ENCODE peak calls at places on chromosomes 4 and X, in eight cellular contexts. Y is fibroblast of lung, R is stomach, E is body of pancreas, U is cardiac muscle cell, Z is Peyer's patch, J is ovary, K is pancreas. I is an unnamed sample.

GRCh38 chr4:162497564-162498167 is 333.9 kb upstream of the FSTL5 start:
- DNase-seq in Y (peak; percentile 29), R (no peak), E (peak; percentile 26), U (peak; percentile 65), Z (no peak), J (no peak), K (no peak), I (peak; percentile 4)

GRCh38 chr4:118981839-118982381 is 93.3 kb downstream of the SYNPO2 start:
- DNase-seq in Y (peak; percentile 96), R (peak; percentile 61), E (peak; percentile 75), U (peak; percentile 92), Z (peak; percentile 80), J (peak; percentile 69), K (peak; percentile 58), I (peak; percentile 74)

GRCh38 chr4:158161561-158162354 is 11.1 kb downstream of the GASK1B start:
- DNase-seq in Y (peak; percentile 98), R (no peak), E (peak; percentile 58), U (peak; percentile 96), Z (no peak), J (no peak), K (no peak), I (no peak)

GRCh38 chrX:56468441-56468840 is 95.0 kb upstream of the UBQLN2 start:
- DNase-seq in Y (no peak), R (no peak), E (no peak), U (no peak), Z (no peak), J (no peak), K (no peak), I (peak; percentile 61)

GRCh38 chr4:55117511-55117910 is 7.9 kb downstream of the KDR start:
- DNase-seq in Y (peak; percentile 17), R (no peak), E (no peak), U (peak; percentile 36), Z (no peak), J (no peak), K (no peak), I (no peak)

GRCh38 chr4:80918004-80918403 is 112.5 kb upstream of the BMP3 start:
- DNase-seq in Y (peak; percentile 3), R (no peak), E (no peak), U (peak; percentile 45), Z (no peak), J (no peak), K (no peak), I (no peak)

GRCh38 chr4:76640252-76640925 is 205.4 kb downstream of the SHROOM3 start:
- DNase-seq in Y (no peak), R (peak; percentile 75), E (peak; percentile 37), U (no peak), Z (no peak), J (no peak), K (no peak), I (peak; percentile 59)

GRCh38 chr4:74631988-74632387 is 162.3 kb downstream of the BTC start:
- DNase-seq in Y (no peak), R (no peak), E (no peak), U (no peak), Z (no peak), J (no peak), K (no peak), I (no peak)

GRCh38 chrX:8960809-8961413 is 73.0 kb downstream of the FAM9B start:
- DNase-seq in Y (peak; percentile 43), R (no peak), E (peak; percentile 2), U (peak; percentile 9), Z (no peak), J (no peak), K (no peak), I (no peak)

GRCh38 chrX:24498181-24498580 is 33.1 kb downstream of the PDK3 start:
- DNase-seq in Y (peak; percentile 7), R (no peak), E (peak; percentile 31), U (peak; percentile 30), Z (peak; percentile 54), J (no peak), K (no peak), I (no peak)

GRCh38 chr4:185054876-185055275 is 36.6 kb downstream of the HELT start:
- DNase-seq in Y (no peak), R (no peak), E (no peak), U (no peak), Z (no peak), J (no peak), K (no peak), I (no peak)

GRCh38 chrX:119238557-119238956 is 2.5 kb downstream of the PGRMC1 start:
- DNase-seq in Y (peak; percentile 31), R (no peak), E (no peak), U (peak; percentile 3), Z (no peak), J (no peak), K (no peak), I (no peak)

GRCh38 chrX:11196476-11196875 is 85.3 kb downstream of the HCCS start:
- DNase-seq in Y (peak; percentile 4), R (no peak), E (no peak), U (no peak), Z (no peak), J (no peak), K (no peak), I (no peak)

GRCh38 chr4:84965558-84966381 is 720 bp downstream of the WDFY3 start:
- DNase-seq in Y (peak; percentile 47), R (peak; percentile 40), E (peak; percentile 40), U (peak; percentile 42), Z (peak; percentile 47), J (peak; percentile 47), K (peak; percentile 55), I (peak; percentile 72)

GRCh38 chrX:40908857-40909475 is 173.6 kb upstream of the MED14 start:
- DNase-seq in Y (peak; percentile 86), R (no peak), E (no peak), U (peak; percentile 48), Z (no peak), J (no peak), K (no peak), I (no peak)

GRCh38 chrX:13283512-13283911 is 36.3 kb downstream of the ATXN3L start:
- DNase-seq in Y (peak; percentile 40), R (no peak), E (no peak), U (peak; percentile 26), Z (no peak), J (no peak), K (no peak), I (no peak)

GRCh38 chrX:130172127-130172834 is 519 bp downstream of the RAB33A start:
- DNase-seq in Y (no peak), R (no peak), E (no peak), U (no peak), Z (no peak), J (no peak), K (no peak), I (no peak)

GRCh38 chrX:107710617-107711391 is 64.8 kb downstream of the TSC22D3 start:
- DNase-seq in Y (peak; percentile 93), R (no peak), E (peak; percentile 85), U (peak; percentile 95), Z (peak; percentile 80), J (no peak), K (peak; percentile 52), I (no peak)

GRCh38 chr4:148094149-148094548 is 348.1 kb downstream of the NR3C2 start:
- DNase-seq in Y (no peak), R (no peak), E (no peak), U (no peak), Z (no peak), J (no peak), K (no peak), I (no peak)

GRCh38 chr4:54090404-54090803 is 9.6 kb upstream of the GSX2 start:
- DNase-seq in Y (no peak), R (no peak), E (no peak), U (no peak), Z (no peak), J (no peak), K (no peak), I (no peak)

GRCh38 chr4:54091637-54092404 is 8.1 kb upstream of the GSX2 start:
- DNase-seq in Y (peak; percentile 62), R (peak; percentile 73), E (peak; percentile 61), U (peak; percentile 77), Z (peak; percentile 93), J (peak; percentile 80), K (peak; percentile 68), I (peak; percentile 77)

GRCh38 chr4:54089875-54090274 is 10.1 kb upstream of the GSX2 start:
- DNase-seq in Y (no peak), R (no peak), E (no peak), U (no peak), Z (no peak), J (no peak), K (no peak), I (no peak)

GRCh38 chr4:54092405-54092759 is 7.6 kb upstream of the GSX2 start:
- DNase-seq in Y (no peak), R (no peak), E (no peak), U (no peak), Z (no peak), J (no peak), K (no peak), I (no peak)

GRCh38 chr4:54090804-54091623 is 8.9 kb upstream of the GSX2 start:
- DNase-seq in Y (peak; percentile 39), R (peak; percentile 51), E (peak; percentile 33), U (peak; percentile 37), Z (no peak), J (peak; percentile 37), K (peak; percentile 55), I (peak; percentile 76)
- H3K27me3 ChIP-seq in Y (peaks cover under 1% of the 10 kb centered on the region), R (peaks cover 57% of the 10 kb centered on the region), E (peaks cover 29% of the 10 kb centered on the region), U (peaks cover 57% of the 10 kb centered on the region), Z (no peaks in the 10 kb centered on the region), J (no peaks in the 10 kb centered on the region), K (no peaks in the 10 kb centered on the region), I (peaks cover 25% of the 10 kb centered on the region)

GRCh38 chrX:131816551-131817136 is 206.5 kb upstream of the STK26 start:
- DNase-seq in Y (peak; percentile 58), R (peak; percentile 84), E (peak; percentile 46), U (no peak), Z (peak; percentile 93), J (peak; percentile 84), K (peak; percentile 88), I (no peak)
- H3K4me3 ChIP-seq in Y (no peak overlapping the region), R (no peak overlapping the region), E (no peak overlapping the region), U (no peak overlapping the region), Z (peak overlapping the region; percentile 55), J (peak overlapping the region; percentile 19), K (no peak overlapping the region), I (peak overlapping the region; percentile 31)

GRCh38 chrX:154047266-154047665 is 27.6 kb upstream of the IRAK1 start:
- DNase-seq in Y (peak; percentile 65), R (no peak), E (no peak), U (peak; percentile 67), Z (no peak), J (no peak), K (no peak), I (no peak)

GRCh38 chrX:154049209-154050112 is 29.8 kb upstream of the IRAK1 start:
- DNase-seq in Y (no peak), R (peak; percentile 39), E (peak; percentile 17), U (no peak), Z (no peak), J (no peak), K (no peak), I (no peak)

GRCh38 chrX:154044045-154044444 is 24.3 kb upstream of the IRAK1 start:
- DNase-seq in Y (no peak), R (no peak), E (no peak), U (no peak), Z (no peak), J (no peak), K (no peak), I (no peak)

GRCh38 chrX:154048398-154048797 is 28.7 kb upstream of the IRAK1 start:
- DNase-seq in Y (no peak), R (no peak), E (no peak), U (no peak), Z (no peak), J (no peak), K (no peak), I (no peak)

GRCh38 chrX:154046262-154046771 is 26.6 kb upstream of the IRAK1 start:
- DNase-seq in Y (peak; percentile 87), R (no peak), E (peak; percentile 31), U (peak; percentile 94), Z (no peak), J (peak; percentile 58), K (no peak), I (peak; percentile 54)
- H3K4me1 ChIP-seq in Y (peaks cover 21% of the 10 kb centered on the region), R (peaks cover 95% of the 10 kb centered on the region), E (peaks cover 42% of the 10 kb centered on the region), U (peaks cover 14% of the 10 kb centered on the region), Z (no peaks in the 10 kb centered on the region), J (peaks cover 31% of the 10 kb centered on the region), K (no peaks in the 10 kb centered on the region), I (peaks cover 48% of the 10 kb centered on the region)

GRCh38 chrX:152306331-152306730 is 144.8 kb downstream of the GABRA3 start:
- DNase-seq in Y (no peak), R (no peak), E (no peak), U (no peak), Z (no peak), J (no peak), K (no peak), I (no peak)
- H3K27me3 ChIP-seq in Y (no peaks in the 10 kb centered on the region), R (no peaks in the 10 kb centered on the region), E (no peaks in the 10 kb centered on the region), U (no peaks in the 10 kb centered on the region), Z (no peaks in the 10 kb centered on the region), J (no peaks in the 10 kb centered on the region), K (no peaks in the 10 kb centered on the region), I (no peaks in the 10 kb centered on the region)